ENCODE peak calls at places on chromosomes 13 and 19, in ten cellular contexts. One of them, this sample, is unnamed.
A peak's percentile ranks its signal among the peaks of the same experiment; 100 is the strongest.

GRCh38 chr13:50075619-50076097 is 60.4 kb downstream of the KCNRG start:
- DNase-seq in heart left ventricle: no peak
- DNase-seq in uterus: no peak
- DNase-seq in breast epithelium: no peak
- DNase-seq in ascending aorta: no peak
- DNase-seq in CD4-positive, alpha-beta T cell: no peak
- DNase-seq in tibial artery: no peak
- DNase-seq in stomach: no peak
- DNase-seq in mammary epithelial cell: peak; percentile 38
- DNase-seq in CD8-positive, alpha-beta T cell: no peak
- DNase-seq in this sample: no peak

GRCh38 chr13:41652735-41653361 is 195.5 kb downstream of the RGCC start:
- DNase-seq in tibial artery: no peak
- DNase-seq in heart left ventricle: peak; percentile 25
- DNase-seq in CD8-positive, alpha-beta T cell: peak; percentile 42
- DNase-seq in stomach: no peak
- DNase-seq in breast epithelium: no peak
- DNase-seq in uterus: no peak
- DNase-seq in CD4-positive, alpha-beta T cell: peak; percentile 22
- DNase-seq in ascending aorta: no peak
- DNase-seq in mammary epithelial cell: peak; percentile 26
- DNase-seq in this sample: peak; percentile 59

GRCh38 chr19:29798783-29799182 is 13.0 kb upstream of the CCNE1 start:
- DNase-seq in CD4-positive, alpha-beta T cell: no peak
- DNase-seq in CD8-positive, alpha-beta T cell: no peak
- DNase-seq in heart left ventricle: no peak
- DNase-seq in ascending aorta: no peak
- DNase-seq in stomach: no peak
- DNase-seq in breast epithelium: no peak
- DNase-seq in mammary epithelial cell: no peak
- DNase-seq in tibial artery: no peak
- DNase-seq in uterus: no peak
- DNase-seq in this sample: no peak

GRCh38 chr13:31011193-31011860 is 78.9 kb downstream of the TEX26 start:
- DNase-seq in uterus: no peak
- DNase-seq in tibial artery: no peak
- DNase-seq in ascending aorta: no peak
- DNase-seq in mammary epithelial cell: no peak
- DNase-seq in heart left ventricle: no peak
- DNase-seq in stomach: no peak
- DNase-seq in CD4-positive, alpha-beta T cell: no peak
- DNase-seq in breast epithelium: no peak
- DNase-seq in CD8-positive, alpha-beta T cell: no peak
- DNase-seq in this sample: no peak

GRCh38 chr19:53002479-53002878 is 11.2 kb upstream of the ERVV-1 start:
- DNase-seq in tibial artery: no peak
- DNase-seq in stomach: no peak
- DNase-seq in heart left ventricle: no peak
- DNase-seq in ascending aorta: no peak
- DNase-seq in mammary epithelial cell: no peak
- DNase-seq in uterus: no peak
- DNase-seq in CD8-positive, alpha-beta T cell: no peak
- DNase-seq in breast epithelium: no peak
- DNase-seq in CD4-positive, alpha-beta T cell: no peak
- DNase-seq in this sample: no peak

GRCh38 chr13:110262494-110262893 is 44.5 kb downstream of the COL4A1 start:
- DNase-seq in CD8-positive, alpha-beta T cell: no peak
- DNase-seq in uterus: no peak
- DNase-seq in heart left ventricle: peak; percentile 33
- DNase-seq in stomach: no peak
- DNase-seq in CD4-positive, alpha-beta T cell: no peak
- DNase-seq in tibial artery: no peak
- DNase-seq in ascending aorta: no peak
- DNase-seq in mammary epithelial cell: no peak
- DNase-seq in breast epithelium: no peak
- DNase-seq in this sample: no peak

GRCh38 chr13:51628059-51628852 is 44.0 kb downstream of the WDFY2 start:
- DNase-seq in tibial artery: no peak
- DNase-seq in mammary epithelial cell: no peak
- DNase-seq in stomach: no peak
- DNase-seq in uterus: no peak
- DNase-seq in breast epithelium: no peak
- DNase-seq in CD8-positive, alpha-beta T cell: no peak
- DNase-seq in heart left ventricle: no peak
- DNase-seq in ascending aorta: no peak
- DNase-seq in CD4-positive, alpha-beta T cell: no peak
- DNase-seq in this sample: no peak

GRCh38 chr13:96817336-96817941 is 176.8 kb downstream of the OXGR1 start:
- DNase-seq in mammary epithelial cell: peak; percentile 4
- DNase-seq in uterus: no peak
- DNase-seq in CD4-positive, alpha-beta T cell: no peak
- DNase-seq in tibial artery: no peak
- DNase-seq in heart left ventricle: no peak
- DNase-seq in ascending aorta: no peak
- DNase-seq in breast epithelium: no peak
- DNase-seq in stomach: no peak
- DNase-seq in CD8-positive, alpha-beta T cell: no peak
- DNase-seq in this sample: peak; percentile 31

GRCh38 chr13:106143392-106143791 is 392.1 kb downstream of the EFNB2 start:
- DNase-seq in mammary epithelial cell: no peak
- DNase-seq in CD4-positive, alpha-beta T cell: no peak
- DNase-seq in heart left ventricle: no peak
- DNase-seq in stomach: no peak
- DNase-seq in breast epithelium: no peak
- DNase-seq in uterus: no peak
- DNase-seq in tibial artery: no peak
- DNase-seq in ascending aorta: no peak
- DNase-seq in CD8-positive, alpha-beta T cell: no peak
- DNase-seq in this sample: no peak

GRCh38 chr13:38763446-38764381 is 76.8 kb downstream of the FREM2 start:
- DNase-seq in stomach: no peak
- DNase-seq in uterus: no peak
- DNase-seq in breast epithelium: no peak
- DNase-seq in mammary epithelial cell: peak; percentile 23
- DNase-seq in CD4-positive, alpha-beta T cell: no peak
- DNase-seq in heart left ventricle: no peak
- DNase-seq in CD8-positive, alpha-beta T cell: no peak
- DNase-seq in ascending aorta: no peak
- DNase-seq in tibial artery: no peak
- DNase-seq in this sample: no peak

GRCh38 chr13:90414691-90415596 is 932.5 kb upstream of the MIR17HG start:
- DNase-seq in uterus: no peak
- DNase-seq in heart left ventricle: no peak
- DNase-seq in CD8-positive, alpha-beta T cell: no peak
- DNase-seq in CD4-positive, alpha-beta T cell: no peak
- DNase-seq in stomach: no peak
- DNase-seq in mammary epithelial cell: peak; percentile 67
- DNase-seq in tibial artery: no peak
- DNase-seq in ascending aorta: no peak
- DNase-seq in breast epithelium: no peak
- DNase-seq in this sample: no peak

GRCh38 chr19:50705422-50706019 is 14.1 kb downstream of the SHANK1 start:
- DNase-seq in mammary epithelial cell: peak; percentile 50
- DNase-seq in tibial artery: no peak
- DNase-seq in CD4-positive, alpha-beta T cell: no peak
- DNase-seq in ascending aorta: no peak
- DNase-seq in heart left ventricle: no peak
- DNase-seq in stomach: no peak
- DNase-seq in uterus: no peak
- DNase-seq in CD8-positive, alpha-beta T cell: peak; percentile 43
- DNase-seq in breast epithelium: no peak
- DNase-seq in this sample: no peak

GRCh38 chr19:50702158-50702869 is 17.3 kb downstream of the SHANK1 start:
- DNase-seq in tibial artery: no peak
- DNase-seq in uterus: no peak
- DNase-seq in CD4-positive, alpha-beta T cell: no peak
- DNase-seq in heart left ventricle: no peak
- DNase-seq in breast epithelium: no peak
- DNase-seq in ascending aorta: no peak
- DNase-seq in mammary epithelial cell: no peak
- DNase-seq in stomach: no peak
- DNase-seq in CD8-positive, alpha-beta T cell: no peak
- DNase-seq in this sample: no peak

GRCh38 chr19:50703915-50704548 is 15.6 kb downstream of the SHANK1 start:
- DNase-seq in mammary epithelial cell: no peak
- DNase-seq in stomach: no peak
- DNase-seq in ascending aorta: no peak
- DNase-seq in tibial artery: no peak
- DNase-seq in heart left ventricle: no peak
- DNase-seq in breast epithelium: no peak
- DNase-seq in CD8-positive, alpha-beta T cell: no peak
- DNase-seq in uterus: no peak
- DNase-seq in CD4-positive, alpha-beta T cell: no peak
- DNase-seq in this sample: no peak

GRCh38 chr19:50701367-50701985 is 18.1 kb downstream of the SHANK1 start:
- DNase-seq in tibial artery: no peak
- DNase-seq in stomach: no peak
- DNase-seq in mammary epithelial cell: no peak
- DNase-seq in CD4-positive, alpha-beta T cell: no peak
- DNase-seq in heart left ventricle: no peak
- DNase-seq in ascending aorta: no peak
- DNase-seq in CD8-positive, alpha-beta T cell: no peak
- DNase-seq in breast epithelium: no peak
- DNase-seq in uterus: no peak
- DNase-seq in this sample: no peak

GRCh38 chr19:50702870-50703829 is 16.5 kb downstream of the SHANK1 start:
- DNase-seq in heart left ventricle: no peak
- DNase-seq in stomach: no peak
- DNase-seq in breast epithelium: no peak
- DNase-seq in CD4-positive, alpha-beta T cell: no peak
- DNase-seq in mammary epithelial cell: no peak
- DNase-seq in uterus: no peak
- DNase-seq in CD8-positive, alpha-beta T cell: no peak
- DNase-seq in ascending aorta: no peak
- DNase-seq in tibial artery: no peak
- DNase-seq in this sample: no peak
- H3K27me3 ChIP-seq in heart left ventricle: peaks cover 9% of the 10 kb centered on the region
- H3K27me3 ChIP-seq in stomach: peaks cover 24% of the 10 kb centered on the region
- H3K27me3 ChIP-seq in breast epithelium: peaks cover 2% of the 10 kb centered on the region
- H3K27me3 ChIP-seq in CD4-positive, alpha-beta T cell: peaks cover 30% of the 10 kb centered on the region
- H3K27me3 ChIP-seq in mammary epithelial cell: peaks cover 3% of the 10 kb centered on the region
- H3K27me3 ChIP-seq in uterus: no peaks in the 10 kb centered on the region
- H3K27me3 ChIP-seq in CD8-positive, alpha-beta T cell: no peaks in the 10 kb centered on the region
- H3K27me3 ChIP-seq in ascending aorta: no peaks in the 10 kb centered on the region
- H3K27me3 ChIP-seq in tibial artery: peaks cover 48% of the 10 kb centered on the region
- H3K27me3 ChIP-seq in this sample: peaks cover 27% of the 10 kb centered on the region

DNA sequence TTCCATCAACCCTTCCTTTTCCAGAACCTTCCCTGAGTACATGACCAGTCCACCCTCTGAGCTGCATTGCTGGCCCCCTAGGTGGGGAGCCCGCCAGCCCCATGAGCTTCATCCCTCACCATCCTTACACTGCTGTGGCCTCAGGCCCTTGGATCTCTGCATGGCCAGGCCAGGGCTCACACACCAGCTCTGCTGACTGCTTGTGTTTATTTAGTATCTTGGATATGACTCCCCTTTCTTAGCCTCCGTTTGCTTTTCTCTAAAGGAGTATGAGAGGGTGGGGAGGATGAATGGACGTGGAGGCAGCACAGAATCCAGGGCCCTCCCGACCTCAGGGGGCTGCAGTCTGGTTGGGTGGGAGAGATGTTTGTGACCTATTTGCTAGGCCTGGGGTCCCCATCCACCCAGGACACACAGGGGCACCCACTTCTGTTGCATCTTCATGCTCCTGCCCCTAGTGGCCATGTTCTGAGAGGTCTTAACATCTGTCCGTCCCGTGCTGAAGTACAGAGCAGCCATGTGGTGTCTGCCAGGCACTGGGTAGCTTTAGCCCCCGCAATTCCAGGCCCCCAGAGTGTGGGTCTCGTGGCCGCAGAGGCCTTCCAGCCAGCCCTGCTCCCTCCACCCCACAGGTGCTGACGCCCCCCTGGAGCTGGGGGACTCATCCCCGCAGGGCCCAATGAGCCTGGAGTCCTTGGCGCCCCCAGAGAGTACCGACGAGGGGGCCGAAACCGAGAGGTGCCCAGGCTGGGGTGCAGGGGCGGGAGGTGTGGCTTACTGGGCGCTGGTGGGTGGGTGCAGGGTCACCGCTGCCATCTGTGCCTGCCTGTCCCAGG is 13.0 kb downstream of the ARHGEF1 start:
- DNase-seq in uterus: no peak
- DNase-seq in mammary epithelial cell: no peak
- DNase-seq in breast epithelium: no peak
- DNase-seq in heart left ventricle: no peak
- DNase-seq in stomach: no peak
- DNase-seq in CD4-positive, alpha-beta T cell: no peak
- DNase-seq in tibial artery: no peak
- DNase-seq in ascending aorta: no peak
- DNase-seq in CD8-positive, alpha-beta T cell: peak; percentile 40
- DNase-seq in this sample: no peak
- TF ChIP-seq CTCF in uterus: no peak
- TF ChIP-seq CTCF in mammary epithelial cell: peak; percentile 16
- TF ChIP-seq CTCF in breast epithelium: no peak
- TF ChIP-seq CTCF in heart left ventricle: no peak
- TF ChIP-seq CTCF in stomach: no peak
- TF ChIP-seq CTCF in CD4-positive, alpha-beta T cell: no peak
- TF ChIP-seq CTCF in tibial artery: no peak
- TF ChIP-seq CTCF in ascending aorta: no peak
- TF ChIP-seq CTCF in CD8-positive, alpha-beta T cell: peak; percentile 36
- TF ChIP-seq CTCF in this sample: no peak

DNA sequence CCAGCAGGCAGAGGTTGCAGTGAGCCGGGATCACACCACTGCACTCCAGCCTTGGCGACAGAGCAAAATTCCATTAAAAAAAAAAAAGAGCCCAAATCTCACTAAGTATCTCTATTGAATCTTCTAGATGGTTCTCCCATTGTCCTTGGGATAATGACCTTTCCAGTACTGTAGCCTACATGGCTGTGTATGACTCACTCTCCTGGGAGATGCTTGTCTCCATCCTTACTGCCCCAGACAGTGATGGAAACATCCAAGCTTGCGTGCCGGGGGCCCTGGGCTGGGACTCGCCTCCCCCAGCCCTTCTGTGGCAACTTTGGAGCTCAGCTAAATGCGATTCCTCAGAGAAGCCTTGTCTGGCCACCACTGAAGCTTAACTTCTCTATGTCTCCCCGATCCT is 49.7 kb downstream of the NWD1 start:
- DNase-seq in CD8-positive, alpha-beta T cell: no peak
- DNase-seq in mammary epithelial cell: no peak
- DNase-seq in tibial artery: no peak
- DNase-seq in stomach: no peak
- DNase-seq in CD4-positive, alpha-beta T cell: no peak
- DNase-seq in ascending aorta: no peak
- DNase-seq in uterus: no peak
- DNase-seq in heart left ventricle: no peak
- DNase-seq in breast epithelium: no peak
- DNase-seq in this sample: no peak
- H3K27me3 ChIP-seq in CD8-positive, alpha-beta T cell: peaks cover 3% of the 10 kb centered on the region
- H3K27me3 ChIP-seq in mammary epithelial cell: no peaks in the 10 kb centered on the region
- H3K27me3 ChIP-seq in tibial artery: peaks cover 27% of the 10 kb centered on the region
- H3K27me3 ChIP-seq in stomach: no peaks in the 10 kb centered on the region
- H3K27me3 ChIP-seq in CD4-positive, alpha-beta T cell: peaks cover 17% of the 10 kb centered on the region
- H3K27me3 ChIP-seq in ascending aorta: no peaks in the 10 kb centered on the region
- H3K27me3 ChIP-seq in uterus: no peaks in the 10 kb centered on the region
- H3K27me3 ChIP-seq in heart left ventricle: no peaks in the 10 kb centered on the region
- H3K27me3 ChIP-seq in breast epithelium: no peaks in the 10 kb centered on the region
- H3K27me3 ChIP-seq in this sample: no peaks in the 10 kb centered on the region

DNA sequence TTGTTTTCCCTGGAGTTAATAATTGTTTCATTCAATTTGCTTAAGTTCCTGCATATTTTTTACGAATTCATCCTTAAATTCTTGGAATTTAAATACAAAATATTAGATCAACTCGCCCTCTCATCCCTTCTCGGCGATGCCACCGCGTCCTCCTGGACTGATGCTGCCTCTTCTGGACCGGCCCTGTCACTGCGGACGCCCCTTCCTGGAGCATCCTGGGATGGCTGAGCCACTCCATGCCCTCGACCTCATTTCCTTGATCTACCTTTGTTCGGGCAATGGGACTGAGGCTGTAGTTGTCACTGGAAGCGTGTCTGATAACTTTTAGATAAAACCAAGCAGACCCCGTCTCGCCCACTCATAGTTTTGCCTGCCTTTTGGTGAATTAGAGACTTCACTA is 283.6 kb downstream of the TEX29 start:
- DNase-seq in uterus: no peak
- DNase-seq in tibial artery: no peak
- DNase-seq in CD8-positive, alpha-beta T cell: no peak
- DNase-seq in CD4-positive, alpha-beta T cell: no peak
- DNase-seq in mammary epithelial cell: no peak
- DNase-seq in stomach: no peak
- DNase-seq in heart left ventricle: no peak
- DNase-seq in breast epithelium: no peak
- DNase-seq in ascending aorta: no peak
- DNase-seq in this sample: no peak
- TF ChIP-seq CTCF in uterus: no peak
- TF ChIP-seq CTCF in tibial artery: no peak
- TF ChIP-seq CTCF in CD8-positive, alpha-beta T cell: no peak
- TF ChIP-seq CTCF in CD4-positive, alpha-beta T cell: no peak
- TF ChIP-seq CTCF in mammary epithelial cell: no peak
- TF ChIP-seq CTCF in stomach: no peak
- TF ChIP-seq CTCF in heart left ventricle: no peak
- TF ChIP-seq CTCF in breast epithelium: no peak
- TF ChIP-seq CTCF in ascending aorta: no peak
- TF ChIP-seq CTCF in this sample: no peak